ENCODE peak calls at places on chromosomes 3 and 15, in five cellular contexts. X is right atrium auricular region, U is neuronal stem cell, K is Panc1, N is esophagus squamous epithelium. P is an unnamed sample. For H3K36me3 and H3K4me1, the result is how much of the 10 kb centered on the place peaks cover.

GRCh38 chr3:177410734-177411133 is 213.5 kb upstream of the TBL1XR1 start:
- DNase-seq in U (no peak), N (no peak), X (no peak), K (no peak), P (no peak)

GRCh38 chr15:67931861-67932260 is 92.0 kb upstream of the RNU6-1 start:
- DNase-seq in U (no peak), N (no peak), X (peak), K (no peak), P (no peak)

GRCh38 chr3:22960326-22960984 is 242.7 kb upstream of the UBE2E2 start:
- DNase-seq in U (peak), N (no peak), K (peak), X (no peak), P (no peak)

GRCh38 chr15:52486003-52486996 is 42.4 kb downstream of the MYO5A start:
- DNase-seq in N (no peak), X (no peak), U (peak), K (no peak), P (no peak)

GRCh38 chr3:156678216-156678615 is 3.8 kb downstream of the TIPARP start:
- DNase-seq in K (no peak), X (no peak), U (no peak), N (no peak), P (no peak)

GRCh38 chr15:31397851-31398661 is 71.4 kb downstream of the KLF13 start:
- DNase-seq in X (no peak), U (no peak), K (no peak), N (no peak), P (no peak)

GRCh38 chr3:63946753-63947152 is 34.6 kb upstream of the SCAANT1 start:
- DNase-seq in X (no peak), K (no peak), U (no peak), N (no peak), P (no peak)

GRCh38 chr15:87099916-87100315 is 1020.2 kb downstream of the AGBL1 start:
- DNase-seq in N (no peak), U (no peak), K (no peak), X (no peak), P (no peak)

GRCh38 chr15:68616397-68616796 is 37.6 kb downstream of the CORO2B start:
- DNase-seq in X (no peak), U (no peak), N (no peak), K (no peak), P (no peak)

GRCh38 chr3:169497567-169498257 is 165.8 kb downstream of the MECOM start:
- DNase-seq in U (no peak), K (no peak), X (no peak), N (no peak), P (no peak)

GRCh38 chr3:18739098-18739431 is 313.9 kb upstream of the SATB1 start:
- DNase-seq in X (no peak), K (no peak), U (no peak), N (no peak), P (no peak)

GRCh38 chr3:167814441-167814951 is 79.0 kb downstream of the SERPINI1 start:
- DNase-seq in X (no peak), U (no peak), K (no peak), N (no peak), P (peak)

GRCh38 chr3:196202516-196202970 is 8.7 kb downstream of the ZDHHC19 start:
- DNase-seq in U (no peak), X (no peak), K (no peak), N (no peak), P (peak)

GRCh38 chr3:12734960-12735359 is 24.1 kb downstream of the TMEM40 start:
- DNase-seq in U (no peak), N (no peak), X (no peak), K (no peak), P (no peak)

GRCh38 chr15:33795076-33795475 is 173.2 kb upstream of the CHRM5 start:
- DNase-seq in U (no peak), X (no peak), K (no peak), N (no peak), P (no peak)

GRCh38 chr3:31862861-31863260 is 118.2 kb downstream of the OSBPL10 start:
- DNase-seq in K (no peak), X (no peak), U (no peak), N (no peak), P (no peak)

GRCh38 chr3:134291300-134292254 is 40.9 kb upstream of the RYK start:
- DNase-seq in N (no peak), U (no peak), K (no peak), X (peak), P (peak)

GRCh38 chr15:58639002-58639756 is 110.3 kb downstream of the ADAM10 start:
- DNase-seq in X (no peak), U (no peak), K (no peak), N (no peak), P (no peak)
- H3K36me3 ChIP-seq in X (under half), U (under half), K (under half), N (under half), P (under half)

DNA sequence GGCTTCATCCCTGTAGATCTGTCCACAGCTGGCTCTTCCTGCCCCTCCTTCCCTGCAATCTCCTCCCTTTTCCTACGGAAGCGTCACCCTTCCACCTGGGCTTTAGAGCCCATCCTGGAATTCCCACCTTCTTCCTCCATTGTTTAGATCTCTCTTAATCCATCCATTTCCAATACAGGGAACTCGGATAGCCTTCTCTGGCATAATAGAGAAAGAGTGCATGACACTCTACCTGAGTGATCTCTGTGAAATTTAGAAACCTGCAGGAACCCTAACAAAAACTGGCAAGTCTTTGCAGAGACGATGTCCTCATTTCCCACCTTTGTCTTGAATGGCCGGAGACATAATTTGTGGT is 27.2 kb downstream of the ABTB1 start:
- DNase-seq in K (no peak), X (no peak), U (no peak), N (no peak), P (no peak)
- H3K4me1 ChIP-seq in K (under half), X (half or more), U (under half), N (half or more), P (under half)

DNA sequence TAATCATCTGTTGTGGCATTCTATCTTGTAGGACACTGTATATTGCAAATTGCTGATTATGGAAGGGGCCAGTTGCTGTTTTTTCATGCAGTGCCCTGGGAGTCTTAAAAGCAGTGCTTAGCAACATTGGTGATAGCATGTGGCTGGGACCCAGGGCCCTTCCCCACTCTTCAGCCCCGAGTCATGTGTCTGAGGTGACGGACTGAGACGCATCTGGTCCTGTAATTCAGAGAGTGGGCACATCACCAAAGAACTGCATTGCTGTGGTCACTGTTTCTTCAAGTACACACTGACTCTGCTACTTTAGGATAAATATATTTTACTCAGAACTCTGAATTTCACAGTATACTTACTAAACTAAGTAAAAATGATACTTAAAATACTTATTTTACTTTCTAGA is 63.4 kb downstream of the SNRK start:
- DNase-seq in N (no peak), U (no peak), K (no peak), X (no peak), P (no peak)
- H3K36me3 ChIP-seq in N (under half), U (under half), K (under half), X (under half), P (half or more)

GRCh38 chr15:100466073-100466472 is 62.7 kb downstream of the CERS3 start:
- DNase-seq in N (no peak), X (no peak), U (no peak), K (no peak), P (no peak)
- H3K4me1 ChIP-seq in N (half or more), X (under half), U (under half), K (under half), P (under half)

GRCh38 chr3:58155838-58156237 is 54.9 kb downstream of the DNASE1L3 start:
- DNase-seq in N (no peak), K (no peak), X (no peak), U (no peak), P (no peak)
- H3K36me3 ChIP-seq in N (under half), K (under half), X (half or more), U (under half), P (under half)

P was measured in ascending aorta.